ENCODE peak calls at places on chromosomes 3 and 15, in nine cellular contexts. F is right cardiac atrium, E is iPS DF 6.9, C is right lobe of liver, R is psoas muscle, J is pancreas, H is thoracic aorta, Z is colonic mucosa, B is heart right ventricle. S is an unnamed sample.

GRCh38 chr3:178275793-178276192 is 260.4 kb upstream of the KCNMB2 start:
- DNase-seq in F (no peak), E (no peak), C (no peak), R (no peak), J (no peak), H (no peak), Z (no peak), B (no peak), S (no peak)

GRCh38 chr3:185613016-185613415 is 26.9 kb downstream of the SENP2 start:
- DNase-seq in F (no peak), E (no peak), C (no peak), R (no peak), J (no peak), H (no peak), Z (no peak), B (no peak), S (no peak)

GRCh38 chr3:49901351-49902339 is 2.0 kb downstream of the MST1R start:
- DNase-seq in F (no peak), E (no peak), C (no peak), R (no peak), J (no peak), H (no peak), Z (peak; percentile 29), B (no peak), S (no peak)

GRCh38 chr15:27820722-27821121 is 278.4 kb downstream of the OCA2 start:
- DNase-seq in F (no peak), E (no peak), C (no peak), R (no peak), J (no peak), H (no peak), Z (no peak), B (no peak), S (no peak)

GRCh38 chr3:163785693-163786092 is 1292.6 kb downstream of the SI start:
- DNase-seq in F (no peak), E (peak; percentile 25), C (no peak), R (no peak), J (no peak), H (no peak), Z (no peak), B (no peak), S (no peak)

GRCh38 chr15:51117270-51117669 is 22.6 kb upstream of the TNFAIP8L3 start:
- DNase-seq in F (no peak), E (no peak), C (no peak), R (no peak), J (no peak), H (no peak), Z (no peak), B (no peak), S (no peak)

GRCh38 chr15:75198560-75199346 is 2.9 kb upstream of the C15orf39 start:
- DNase-seq in F (no peak), E (no peak), C (no peak), R (no peak), J (no peak), H (no peak), Z (no peak), B (no peak), S (no peak)

GRCh38 chr15:57160823-57161560 is 215.3 kb upstream of the CGNL1 start:
- DNase-seq in F (no peak), E (no peak), C (no peak), R (no peak), J (no peak), H (no peak), Z (no peak), B (no peak), S (no peak)

GRCh38 chr3:100158877-100159563 is 44.7 kb upstream of the FILIP1L start:
- DNase-seq in F (no peak), E (no peak), C (no peak), R (no peak), J (no peak), H (no peak), Z (no peak), B (no peak), S (no peak)

GRCh38 chr3:73740041-73740440 is 115.3 kb upstream of the PDZRN3 start:
- DNase-seq in F (no peak), E (no peak), C (no peak), R (no peak), J (no peak), H (no peak), Z (no peak), B (no peak), S (no peak)

GRCh38 chr3:60746690-60747416 is 504.4 kb downstream of the FHIT start:
- DNase-seq in F (no peak), E (no peak), C (no peak), R (no peak), J (no peak), H (no peak), Z (no peak), B (no peak), S (no peak)

GRCh38 chr15:57827021-57827420 is 120.5 kb downstream of the POLR2M start:
- DNase-seq in F (no peak), E (no peak), C (no peak), R (no peak), J (no peak), H (no peak), Z (no peak), B (no peak), S (no peak)

GRCh38 chr3:39361252-39361927 is 21.8 kb upstream of the SLC25A38 start:
- DNase-seq in F (no peak), E (no peak), C (no peak), R (no peak), J (no peak), H (no peak), Z (no peak), B (no peak), S (no peak)

GRCh38 chr3:82641701-82642100 is 880.3 kb upstream of the GBE1 start:
- DNase-seq in F (no peak), E (no peak), C (no peak), R (no peak), J (no peak), H (no peak), Z (no peak), B (no peak), S (no peak)

GRCh38 chr3:194640829-194641228 is 7.6 kb upstream of the TMEM44 start:
- DNase-seq in F (no peak), E (no peak), C (no peak), R (no peak), J (no peak), H (no peak), Z (no peak), B (no peak), S (no peak)

DNA sequence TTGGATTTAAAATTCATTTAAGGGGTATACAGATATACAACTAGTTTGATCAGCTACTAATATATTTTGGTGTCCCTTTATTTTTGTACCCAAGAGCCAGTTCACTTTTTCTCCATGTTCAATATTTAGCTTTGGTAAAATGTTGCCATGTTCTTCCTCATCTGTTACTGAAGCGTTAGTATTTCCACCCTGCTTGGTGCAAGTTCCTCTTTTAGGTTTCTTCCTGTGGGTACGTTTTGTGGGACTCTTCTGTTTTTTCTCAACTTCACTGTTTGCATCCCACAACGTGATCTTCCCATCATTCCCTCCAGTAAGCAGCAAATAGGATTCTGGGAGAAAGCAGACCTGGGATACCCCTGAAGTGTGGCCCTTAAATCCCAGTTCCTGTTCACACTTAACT is 14.1 kb downstream of the WDR53 start:
- DNase-seq in F (no peak), E (no peak), C (no peak), R (no peak), J (no peak), H (no peak), Z (no peak), B (no peak), S (no peak)
- H3K4me1 ChIP-seq in F (no peaks in the 10 kb centered on the region), E (no peaks in the 10 kb centered on the region), C (no peaks in the 10 kb centered on the region), R (peaks cover 10% of the 10 kb centered on the region), J (no peaks in the 10 kb centered on the region), H (no peaks in the 10 kb centered on the region), Z (no peaks in the 10 kb centered on the region), B (no peaks in the 10 kb centered on the region), S (no peaks in the 10 kb centered on the region)

GRCh38 chr3:123661973-123662372 is 77.1 kb upstream of the HACD2 start:
- DNase-seq in F (no peak), E (no peak), C (no peak), R (no peak), J (no peak), H (no peak), Z (no peak), B (no peak), S (no peak)

GRCh38 chr3:123660900-123661299 is 76.0 kb upstream of the HACD2 start:
- DNase-seq in F (peak; percentile 94), E (no peak), C (peak; percentile 90), R (peak; percentile 83), J (peak; percentile 92), H (peak; percentile 94), Z (peak; percentile 90), B (peak; percentile 91), S (peak; percentile 91)

GRCh38 chr3:123658860-123659221 is 74.0 kb upstream of the HACD2 start:
- DNase-seq in F (no peak), E (no peak), C (no peak), R (no peak), J (no peak), H (no peak), Z (no peak), B (no peak), S (no peak)

GRCh38 chr3:123658118-123658859 is 73.4 kb upstream of the HACD2 start:
- DNase-seq in F (peak; percentile 59), E (no peak), C (no peak), R (peak; percentile 40), J (no peak), H (peak; percentile 70), Z (peak; percentile 65), B (no peak), S (peak; percentile 63)

DNA sequence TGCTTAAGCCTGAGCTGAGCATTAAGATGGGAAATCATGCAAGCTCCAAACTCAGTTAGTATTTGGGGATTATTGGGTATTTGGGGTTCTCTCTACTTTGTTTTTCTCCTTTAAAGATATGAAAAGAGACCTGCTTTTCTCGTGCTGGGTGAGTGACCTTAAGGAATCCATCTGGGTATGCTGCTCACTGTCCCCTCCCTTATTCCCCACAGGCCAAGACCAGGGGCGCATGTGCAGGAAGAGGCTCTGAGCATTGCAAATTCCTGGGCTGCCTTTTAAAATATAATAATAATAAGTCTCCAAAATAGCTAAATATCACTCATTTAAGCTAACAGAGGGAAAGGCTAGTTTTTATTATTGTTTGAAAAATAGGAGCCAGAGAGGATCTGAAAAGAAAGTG is 75.4 kb upstream of the HACD2 start:
- DNase-seq in F (no peak), E (no peak), C (no peak), R (no peak), J (no peak), H (no peak), Z (no peak), B (no peak), S (no peak)
- H3K27ac ChIP-seq in F (no peak overlapping the region), E (no peak overlapping the region), C (peak overlapping the region; percentile 18), R (no peak overlapping the region), J (no peak overlapping the region), H (peak overlapping the region; percentile 98), Z (peak overlapping the region; percentile 43), B (peak overlapping the region; percentile 17), S (peak overlapping the region; percentile 68)

DNA sequence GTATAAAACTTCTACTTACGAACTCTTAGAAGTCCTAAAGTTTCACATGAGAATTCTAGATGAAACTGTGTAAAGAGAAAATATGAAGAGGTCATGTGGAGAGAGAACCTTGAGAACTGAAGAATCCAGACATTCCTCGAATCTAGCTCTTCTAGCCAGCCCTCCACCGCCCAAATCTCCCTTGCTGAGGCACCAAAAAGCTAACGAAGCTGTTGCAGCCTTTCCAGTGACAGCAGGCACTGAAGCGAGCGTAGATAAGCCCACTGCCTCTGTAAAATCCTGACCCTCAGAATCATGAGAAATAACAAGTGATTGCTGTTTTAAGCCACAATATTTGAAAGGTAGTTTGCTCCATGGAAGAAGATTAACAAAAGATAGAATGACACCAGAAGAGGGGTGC is 134.0 kb downstream of the GOLGA6L6 start:
- DNase-seq in F (no peak), E (no peak), C (no peak), R (no peak), J (no peak), H (no peak), Z (no peak), B (no peak), S (peak; percentile 41)
- H3K9me3 ChIP-seq in F (peaks cover 2% of the 10 kb centered on the region), E (peaks cover 18% of the 10 kb centered on the region), C (peaks cover 3% of the 10 kb centered on the region), R (peaks cover 5% of the 10 kb centered on the region), J (peaks cover 2% of the 10 kb centered on the region), H (peaks cover 4% of the 10 kb centered on the region), Z (peaks cover 3% of the 10 kb centered on the region), B (peaks cover 18% of the 10 kb centered on the region), S (peaks cover 12% of the 10 kb centered on the region)

GRCh38 chr15:85588657-85589056 is 206.1 kb downstream of the KLHL25 start:
- DNase-seq in F (no peak), E (no peak), C (no peak), R (no peak), J (no peak), H (no peak), Z (no peak), B (no peak), S (no peak)
- H3K4me1 ChIP-seq in F (peaks cover 1% of the 10 kb centered on the region), E (peaks cover 1% of the 10 kb centered on the region), C (no peaks in the 10 kb centered on the region), R (peaks cover 67% of the 10 kb centered on the region), J (peaks cover 62% of the 10 kb centered on the region), H (peaks cover 62% of the 10 kb centered on the region), Z (peaks cover 14% of the 10 kb centered on the region), B (peaks cover 97% of the 10 kb centered on the region), S (peaks cover 90% of the 10 kb centered on the region)

S was measured in lower lobe of right lung.